ENCODE peak calls at places on chromosome 3, in eight cellular contexts. S is T-helper 2 cell; O is GM23338; U is dorsolateral prefrontal cortex; P is psoas muscle; I is activated effector memory CD4-positive, alpha-beta T cell treated with anti-CD3 and anti-CD28 coated beads, Interleukin-2, amount 50 U/mL, for 16 hours; E is mesothelial cell of epicardium; B is ureter. G is an unnamed sample.

GRCh38 chr3:38099518-38099917 is 37.4 kb downstream of the ACAA1 start:
- DNase-seq in O (peak; percentile 39), U (no peak), P (no peak), S (no peak), I (no peak), E (no peak), B (no peak), G (no peak)

GRCh38 chr3:123327956-123328850 is 120.7 kb downstream of the ADCY5 start:
- DNase-seq in P (no peak), U (no peak), B (no peak), E (no peak), O (no peak), I (no peak), S (no peak), G (no peak)

GRCh38 chr3:103918336-103918735 is 1448.4 kb upstream of the ALCAM start:
- DNase-seq in B (no peak), O (no peak), P (no peak), I (no peak), S (no peak), E (no peak), U (no peak), G (no peak)

GRCh38 chr3:150235799-150236198 is 172.3 kb upstream of the TSC22D2 start:
- DNase-seq in S (no peak), E (no peak), O (no peak), U (no peak), I (no peak), P (no peak), B (no peak), G (no peak)

GRCh38 chr3:30496496-30496966 is 109.9 kb upstream of the TGFBR2 start:
- DNase-seq in B (peak; percentile 59), S (no peak), P (no peak), O (no peak), I (no peak), U (no peak), E (no peak), G (no peak)

GRCh38 chr3:9808345-9809037 is 1.6 kb upstream of the TTLL3 start:
- DNase-seq in E (no peak), U (no peak), S (peak; percentile 18), I (peak; percentile 81), O (peak; percentile 86), B (no peak), P (no peak), G (no peak)

GRCh38 chr3:196159952-196160804 is 51.0 kb downstream of the ZDHHC19 start:
- DNase-seq in B (peak; percentile 83), O (peak; percentile 66), I (peak; percentile 69), E (no peak), U (no peak), P (peak; percentile 48), S (no peak), G (peak; percentile 71)

GRCh38 chr3:170499562-170500156 is 81.0 kb downstream of the CLDN11 start:
- DNase-seq in E (no peak), B (peak; percentile 45), P (peak; percentile 55), S (no peak), U (peak; percentile 51), O (peak; percentile 70), I (no peak), G (no peak)

GRCh38 chr3:100966049-100966471 is 27.2 kb downstream of the ABI3BP start:
- DNase-seq in E (no peak), B (no peak), P (no peak), I (no peak), O (no peak), U (no peak), S (no peak), G (no peak)

GRCh38 chr3:10312391-10312790 is 8.5 kb downstream of the SEC13 start:
- DNase-seq in E (no peak), I (no peak), B (no peak), O (no peak), P (no peak), U (no peak), S (no peak), G (no peak)

GRCh38 chr3:140720242-140720641 is 42.4 kb downstream of the TRIM42 start:
- DNase-seq in P (no peak), S (no peak), B (no peak), U (no peak), O (no peak), I (no peak), E (no peak), G (no peak)

GRCh38 chr3:146818301-146818700 is 213.2 kb upstream of the PLSCR5 start:
- DNase-seq in P (no peak), U (no peak), O (no peak), I (no peak), E (no peak), B (no peak), S (no peak), G (no peak)

GRCh38 chr3:70067860-70068479 is 68.4 kb downstream of the SAMMSON start:
- DNase-seq in S (no peak), I (no peak), B (no peak), P (no peak), U (no peak), O (no peak), E (no peak), G (no peak)

GRCh38 chr3:43773273-43774104 is 82.8 kb downstream of the ABHD5 start:
- DNase-seq in B (peak; percentile 76), E (no peak), P (peak; percentile 61), U (peak; percentile 39), I (peak; percentile 66), S (no peak), O (peak; percentile 27), G (no peak)

GRCh38 chr3:157523814-157524213 is 20.6 kb upstream of the VEPH1 start:
- DNase-seq in B (no peak), S (no peak), P (no peak), U (no peak), O (no peak), I (no peak), E (no peak), G (no peak)

GRCh38 chr3:150397220-150397619 is 10.9 kb upstream of the TSC22D2 start:
- DNase-seq in E (no peak), U (no peak), B (no peak), O (no peak), S (no peak), I (no peak), P (no peak), G (no peak)

GRCh38 chr3:107813066-107813465 is 277.8 kb downstream of the CD47 start:
- DNase-seq in B (no peak), I (no peak), S (no peak), U (no peak), E (no peak), O (no peak), P (no peak), G (no peak)

GRCh38 chr3:11138371-11138770 is 15.9 kb upstream of the HRH1 start:
- DNase-seq in E (no peak), U (no peak), P (no peak), S (no peak), I (no peak), O (no peak), B (no peak), G (no peak)

GRCh38 chr3:126986001-126986400 is 3.1 kb downstream of the PLXNA1 start:
- DNase-seq in E (no peak), S (no peak), B (no peak), U (no peak), P (no peak), O (no peak), I (no peak), G (no peak)

GRCh38 chr3:54374214-54374855 is 252.0 kb downstream of the CACNA2D3 start:
- DNase-seq in E (no peak), U (no peak), B (no peak), S (no peak), I (no peak), O (peak; percentile 78), P (no peak), G (no peak)

GRCh38 chr3:8371955-8372600 is 129.5 kb upstream of the LMCD1 start:
- DNase-seq in S (no peak), E (no peak), I (no peak), B (no peak), P (no peak), U (no peak), O (peak; percentile 13), G (no peak)

GRCh38 chr3:17823039-17823438 is 80.6 kb upstream of the TBC1D5 start:
- DNase-seq in B (no peak), O (no peak), I (no peak), P (no peak), S (no peak), U (no peak), E (no peak), G (no peak)

GRCh38 chr3:79467721-79468120 is 300.1 kb downstream of the ROBO1 start:
- DNase-seq in E (no peak), I (no peak), S (no peak), O (peak; percentile 18), U (no peak), P (no peak), B (no peak), G (no peak)

GRCh38 chr3:29215948-29216347 is 64.9 kb upstream of the RBMS3 start:
- DNase-seq in S (no peak), P (no peak), O (no peak), E (no peak), B (no peak), U (no peak), I (no peak), G (no peak)

GRCh38 chr3:140927279-140927678 is 14.4 kb upstream of the SLC25A36 start:
- DNase-seq in B (no peak), S (no peak), E (no peak), P (no peak), I (no peak), U (no peak), O (no peak), G (no peak)

GRCh38 chr3:151584603-151585002 is 123.7 kb upstream of the IGSF10 start:
- DNase-seq in O (peak; percentile 18), U (no peak), I (no peak), P (no peak), B (no peak), E (no peak), S (no peak), G (no peak)

GRCh38 chr3:4908769-4909156 is 70.5 kb upstream of the BHLHE40 start:
- DNase-seq in S (no peak), E (no peak), O (no peak), I (no peak), U (no peak), P (no peak), B (no peak), G (no peak)

GRCh38 chr3:46089237-46090011 is 62.1 kb upstream of the XCR1 start:
- DNase-seq in P (peak; percentile 72), U (peak; percentile 55), B (no peak), S (no peak), E (no peak), O (no peak), I (no peak), G (peak; percentile 81)

GRCh38 chr3:135145581-135145980 is 350.5 kb downstream of the EPHB1 start:
- DNase-seq in O (no peak), B (no peak), U (no peak), E (no peak), I (no peak), P (no peak), S (no peak), G (no peak)

GRCh38 chr3:65713016-65713415 is 325.7 kb downstream of the MAGI1 start:
- DNase-seq in U (peak; percentile 71), B (no peak), O (peak; percentile 82), S (no peak), E (no peak), I (no peak), P (no peak), G (no peak)

GRCh38 chr3:156865732-156866131 is 39.6 kb downstream of the LEKR1 start:
- DNase-seq in O (no peak), S (no peak), B (no peak), I (no peak), E (no peak), P (no peak), U (no peak), G (no peak)

GRCh38 chr3:88542916-88543315 is 393.2 kb downstream of the C3orf38 start:
- DNase-seq in O (no peak), U (no peak), I (no peak), B (no peak), P (no peak), E (no peak), S (no peak), G (no peak)

GRCh38 chr3:44105571-44105970 is 136.1 kb upstream of the TOPAZ1 start:
- DNase-seq in P (no peak), U (no peak), S (no peak), E (no peak), I (no peak), B (peak; percentile 15), O (no peak), G (no peak)

GRCh38 chr3:134333522-134334181 is 40.6 kb downstream of the AMOTL2 start:
- DNase-seq in O (peak; percentile 56), U (no peak), E (no peak), S (no peak), I (peak; percentile 24), P (no peak), B (peak; percentile 55), G (no peak)